ENCODE peak calls at places on chromosomes 6 and 20, in six cellular contexts. L, Q, W, B, J and V are unnamed samples.

GRCh38 chr6:145051661-145052060 is 683.7 kb downstream of the EPM2A start:
- DNase-seq in B (no peak), J (no peak), Q (peak), L (no peak), W (no peak), V (no peak)

GRCh38 chr6:16746812-16747211 is 14.4 kb downstream of the ATXN1 start:
- DNase-seq in W (no peak), Q (no peak), J (no peak), L (no peak), B (no peak), V (no peak)

GRCh38 chr6:28634758-28635546 is 109.3 kb downstream of the GPX5 start:
- DNase-seq in L (no peak), W (no peak), Q (peak), B (peak), J (peak), V (no peak)

GRCh38 chr6:79353226-79353625 is 118.7 kb upstream of the HMGN3 start:
- DNase-seq in Q (no peak), L (no peak), B (no peak), W (no peak), J (no peak), V (no peak)

GRCh38 chr6:46501136-46502089 is 10.2 kb upstream of the RCAN2 start:
- DNase-seq in J (no peak), W (no peak), L (no peak), Q (no peak), B (no peak), V (no peak)

GRCh38 chr20:60403105-60403741 is 445.0 kb downstream of the CDH26 start:
- DNase-seq in L (no peak), Q (no peak), J (no peak), B (no peak), W (no peak), V (no peak)

GRCh38 chr6:159090530-159091306 is 45.9 kb upstream of the TAGAP start:
- DNase-seq in W (no peak), B (no peak), Q (no peak), J (no peak), L (no peak), V (no peak)

GRCh38 chr6:52909531-52909930 is at the start of gene GSTA3:
- DNase-seq in L (no peak), W (no peak), B (no peak), J (no peak), Q (no peak), V (no peak)

GRCh38 chr6:13397359-13398080 is 69.2 kb upstream of the TBC1D7 start:
- DNase-seq in W (no peak), B (no peak), J (no peak), L (no peak), Q (peak), V (no peak)

GRCh38 chr20:61883867-61884393 is 181.8 kb downstream of the TAF4 start:
- DNase-seq in Q (no peak), L (no peak), B (no peak), J (no peak), W (no peak), V (no peak)

GRCh38 chr6:34680802-34681515 is 15.6 kb downstream of the ILRUN start:
- DNase-seq in L (no peak), W (no peak), Q (peak), B (peak), J (peak), V (peak)

GRCh38 chr6:136351518-136352106 is 62.0 kb upstream of the BCLAF1 start:
- DNase-seq in B (no peak), L (no peak), J (no peak), W (no peak), Q (no peak), V (no peak)

GRCh38 chr6:90463359-90463758 is 123.5 kb downstream of the MAP3K7 start:
- DNase-seq in Q (no peak), J (no peak), L (no peak), W (no peak), B (no peak), V (no peak)

GRCh38 chr6:122033564-122034181 is 365.8 kb upstream of the HSF2 start:
- DNase-seq in Q (peak), W (no peak), L (no peak), J (peak), B (peak), V (peak)

GRCh38 chr20:33791959-33792597 is 19.1 kb upstream of the CHMP4B start:
- DNase-seq in J (peak), W (no peak), L (peak), Q (peak), B (peak), V (peak)

GRCh38 chr6:159008656-159009288 is 8.8 kb upstream of the RSPH3 start:
- DNase-seq in B (peak), Q (peak), W (no peak), J (peak), L (no peak), V (peak)